ENCODE peak calls at places on chromosomes 4 and X, in four cellular contexts. L is A549, M is K562, S is HepG2. X is an unnamed sample.

GRCh38 chr4:139453041-139453370 is 915 bp upstream of the RAB33B start:
- DNase-seq in L (peak; percentile 70), M (no peak), S (peak; percentile 88), X (peak; percentile 59)

GRCh38 chr4:19580090-19580489 is 671.6 kb upstream of the SLIT2 start:
- DNase-seq in L (no peak), M (no peak), S (no peak), X (no peak)

GRCh38 chr4:124265701-124266100 is 446.8 kb downstream of the ANKRD50 start:
- DNase-seq in L (no peak), M (no peak), S (no peak), X (no peak)

GRCh38 chr4:2930821-2931764 is 32.1 kb downstream of the NOP14 start:
- DNase-seq in L (no peak), M (no peak), S (no peak), X (no peak)

GRCh38 chr4:150402968-150403367 is 179.0 kb upstream of the MAB21L2 start:
- DNase-seq in L (no peak), M (no peak), S (no peak), X (no peak)

GRCh38 chr4:46386570-46386969 is 3.4 kb downstream of the GABRA2 start:
- DNase-seq in L (no peak), M (no peak), S (peak; percentile 28), X (no peak)

GRCh38 chrX:130594453-130594916 is 192.7 kb downstream of the RBMX2 start:
- DNase-seq in L (no peak), M (peak; percentile 42), S (no peak), X (no peak)

GRCh38 chr4:68079918-68080317 is 49.8 kb downstream of the TMPRSS11F start:
- DNase-seq in L (no peak), M (no peak), S (no peak), X (no peak)

GRCh38 chr4:124415206-124415605 is 297.3 kb downstream of the ANKRD50 start:
- DNase-seq in L (no peak), M (no peak), S (no peak), X (no peak)

GRCh38 chrX:155745792-155746191 is 133.0 kb upstream of the TMLHE start:
- DNase-seq in L (no peak), M (no peak), S (peak; percentile 0), X (no peak)

GRCh38 chrX:40273356-40274050 is 175.7 kb upstream of the BCOR start:
- DNase-seq in L (no peak), M (peak; percentile 28), S (no peak), X (no peak)
- TF ChIP-seq SMC3 in L (no peak), M (no peak), S (no peak), X (no peak)

GRCh38 chrX:110442631-110443030 is 84.0 kb downstream of the RTL9 start:
- DNase-seq in L (peak; percentile 46), M (peak; percentile 51), S (peak; percentile 54), X (no peak)
- TF ChIP-seq CHD4 in L (no peak), M (no peak), S (no peak), X (no peak)

GRCh38 chrX:25558137-25558536 is 542.4 kb upstream of the ARX start:
- DNase-seq in L (no peak), M (no peak), S (no peak), X (no peak)

GRCh38 chrX:25561190-25561589 is 545.4 kb upstream of the ARX start:
- DNase-seq in L (no peak), M (no peak), S (no peak), X (no peak)

DNA sequence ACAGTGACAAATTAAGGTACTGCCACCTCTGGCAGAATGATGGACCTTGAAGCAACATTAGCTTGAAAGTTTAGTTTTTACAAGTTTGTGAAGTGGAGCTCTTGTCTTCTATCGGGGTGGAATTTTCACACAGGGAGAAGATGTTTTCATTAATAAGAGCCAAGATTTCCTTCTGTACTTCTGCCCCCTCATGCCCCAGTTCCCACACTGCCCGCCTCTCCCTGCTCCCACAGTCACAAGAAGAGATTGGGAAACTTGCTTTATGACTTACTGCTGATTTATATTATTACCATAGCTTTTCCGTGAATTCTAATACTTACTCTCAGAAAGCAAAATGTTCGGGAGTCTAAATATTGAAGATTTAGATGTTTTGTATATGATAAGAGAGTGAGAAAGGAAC is 539.8 kb upstream of the ARX start:
- DNase-seq in L (no peak), M (no peak), S (no peak), X (no peak)
- TF ChIP-seq SMC3 in L (no peak), M (no peak), S (no peak), X (no peak)

GRCh38 chrX:17031827-17032226 is 85.4 kb downstream of the REPS2 start:
- DNase-seq in L (no peak), M (no peak), S (no peak), X (no peak)

GRCh38 chrX:17027931-17028330 is 81.5 kb downstream of the REPS2 start:
- DNase-seq in L (no peak), M (no peak), S (no peak), X (no peak)

GRCh38 chrX:17028381-17028780 is 81.9 kb downstream of the REPS2 start:
- DNase-seq in L (no peak), M (no peak), S (no peak), X (no peak)

GRCh38 chrX:17030580-17031285 is 84.3 kb downstream of the REPS2 start:
- DNase-seq in L (no peak), M (no peak), S (no peak), X (no peak)

GRCh38 chrX:17030092-17030491 is 83.6 kb downstream of the REPS2 start:
- DNase-seq in L (no peak), M (no peak), S (no peak), X (no peak)
- TF ChIP-seq CHD4 in L (no peak), M (no peak), S (no peak), X (no peak)

DNA sequence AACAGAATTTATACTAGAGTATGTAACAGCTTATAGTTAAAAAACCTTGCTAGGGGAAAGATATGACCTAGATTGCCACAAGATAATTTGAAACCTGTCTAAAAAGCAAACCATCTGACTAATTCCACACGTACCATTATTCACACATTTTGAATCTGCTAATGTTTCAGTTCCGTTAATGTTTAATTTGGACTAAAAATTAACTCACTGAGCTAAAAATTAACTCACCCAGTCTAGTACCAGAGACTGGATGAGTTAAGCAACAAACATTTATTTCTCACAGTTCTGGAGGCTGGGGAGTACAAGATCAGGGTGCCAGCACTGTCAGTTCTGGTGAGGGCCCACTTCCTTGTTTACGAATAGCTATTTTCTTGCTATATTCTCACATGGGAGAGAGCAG is 231.5 kb upstream of the DIAPH2 start:
- DNase-seq in L (no peak), M (no peak), S (peak; percentile 2), X (peak; percentile 28)
- TF ChIP-seq SMC3 in L (no peak), M (no peak), S (no peak), X (no peak)

DNA sequence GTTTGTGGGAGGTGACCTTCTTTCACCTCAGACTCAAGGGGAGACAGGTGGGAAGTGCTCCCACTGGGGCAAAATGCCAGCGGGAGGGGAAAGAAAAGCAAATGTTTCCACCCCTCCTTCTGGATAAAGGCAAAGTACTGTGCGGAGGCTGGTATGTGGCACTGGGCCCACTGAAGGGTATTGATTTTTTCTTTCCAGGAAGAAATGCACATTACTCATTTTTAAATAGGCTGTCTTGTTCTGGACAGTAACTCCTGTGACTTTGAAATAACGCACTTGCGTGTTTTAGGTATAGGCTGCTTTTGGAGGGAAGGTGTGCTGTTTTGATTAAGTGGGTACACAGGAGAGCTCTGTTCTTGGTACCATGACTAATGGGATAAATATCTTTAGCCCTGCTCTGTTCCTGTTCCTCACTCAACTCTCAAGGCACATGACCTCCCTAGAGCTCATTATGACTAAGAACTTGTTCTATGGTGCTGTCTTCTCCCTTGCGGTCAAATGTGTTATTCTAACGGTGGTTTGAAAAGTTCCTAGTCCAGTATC is 40.7 kb upstream of the MBTPS2 start:
- DNase-seq in L (peak; percentile 9), M (no peak), S (peak; percentile 66), X (no peak)
- TF ChIP-seq CHD4 in L (no peak), M (no peak), S (no peak), X (no peak)

GRCh38 chr4:41693629-41694028 is 54.9 kb downstream of the PHOX2B start:
- DNase-seq in L (peak; percentile 9), M (no peak), S (peak; percentile 16), X (no peak)

GRCh38 chr4:41696131-41696530 is 52.4 kb downstream of the PHOX2B start:
- DNase-seq in L (no peak), M (no peak), S (no peak), X (no peak)

GRCh38 chr4:41696768-41697167 is 51.8 kb downstream of the PHOX2B start:
- DNase-seq in L (no peak), M (no peak), S (no peak), X (no peak)

GRCh38 chr4:41687971-41688370 is 60.6 kb downstream of the PHOX2B start:
- DNase-seq in L (no peak), M (no peak), S (no peak), X (no peak)

GRCh38 chr4:41692717-41693345 is 55.7 kb downstream of the PHOX2B start:
- DNase-seq in L (peak; percentile 28), M (peak; percentile 70), S (peak; percentile 30), X (no peak)
- TF ChIP-seq SMC3 in L (peak; percentile 60), M (peak; percentile 72), S (peak; percentile 78), X (peak; percentile 78)